ENCODE peak calls at places on chromosome 10, in four cellular contexts. I is HCT116, Z is tibial nerve, B is astrocyte of the spinal cord. Q is an unnamed sample.
A peak's percentile ranks its signal among the peaks of the same experiment; 100 is the strongest.

GRCh38 chr10:24518411-24518810 is 205.3 kb downstream of the ARHGAP21 start:
- DNase-seq in Z (no peak), B (no peak), I (no peak), Q (no peak)

GRCh38 chr10:58756126-58756525 is 243.5 kb downstream of the BICC1 start:
- DNase-seq in I (no peak), B (peak; percentile 66), Z (no peak), Q (no peak)

GRCh38 chr10:129102906-129103693 is 363.9 kb upstream of the MGMT start:
- DNase-seq in B (no peak), I (no peak), Z (no peak), Q (no peak)

GRCh38 chr10:85864866-85865526 is 501.6 kb downstream of the GRID1 start:
- DNase-seq in I (no peak), Z (no peak), B (no peak), Q (no peak)

GRCh38 chr10:86673827-86674581 is 5.7 kb downstream of the LDB3 start:
- DNase-seq in B (no peak), Z (no peak), I (no peak), Q (peak; percentile 97)

GRCh38 chr10:17073720-17074547 is 55.7 kb downstream of the CUBN start:
- DNase-seq in Z (no peak), I (no peak), B (no peak), Q (no peak)

GRCh38 chr10:6348091-6348862 is 145.5 kb downstream of the PFKFB3 start:
- DNase-seq in I (no peak), Z (no peak), B (peak; percentile 33), Q (no peak)

GRCh38 chr10:84196083-84196482 is 1.7 kb downstream of the CDHR1 start:
- DNase-seq in B (no peak), I (no peak), Z (no peak), Q (no peak)

GRCh38 chr10:120861200-120861599 is 10.0 kb downstream of the WDR11 start:
- DNase-seq in Z (no peak), B (no peak), I (no peak), Q (no peak)

GRCh38 chr10:35722636-35723420 is 80.7 kb upstream of the FZD8 start:
- DNase-seq in I (no peak), B (no peak), Z (no peak), Q (no peak)

GRCh38 chr10:88792656-88793055 is 9.9 kb upstream of the LIPM start:
- DNase-seq in B (peak; percentile 41), I (no peak), Z (no peak), Q (no peak)

GRCh38 chr10:76779163-76779820 is 858.3 kb downstream of the KCNMA1 start:
- DNase-seq in B (peak; percentile 84), I (no peak), Z (no peak), Q (no peak)

GRCh38 chr10:132206377-132206745 is 19.6 kb downstream of the DPYSL4 start:
- DNase-seq in I (no peak), Z (no peak), B (no peak), Q (no peak)

GRCh38 chr10:94858022-94858421 is 80.4 kb upstream of the CYP2C9 start:
- DNase-seq in Z (no peak), I (no peak), B (no peak), Q (no peak)

GRCh38 chr10:101130984-101131961 is at the start of gene TLX1:
- DNase-seq in Z (no peak), I (no peak), B (no peak), Q (peak; percentile 47)

GRCh38 chr10:80952436-80952835 is 414.7 kb downstream of the SH2D4B start:
- DNase-seq in Z (no peak), B (no peak), I (no peak), Q (no peak)

GRCh38 chr10:104013489-104013888 is 46.5 kb downstream of the SLK start:
- DNase-seq in I (no peak), Z (no peak), B (no peak), Q (no peak)

GRCh38 chr10:91813251-91813650 is 15.0 kb downstream of the TNKS2 start:
- DNase-seq in B (no peak), Z (no peak), I (no peak), Q (no peak)

GRCh38 chr10:24488631-24489030 is 235.1 kb downstream of the ARHGAP21 start:
- DNase-seq in B (no peak), Z (no peak), I (no peak), Q (no peak)

GRCh38 chr10:75974080-75974479 is 542.7 kb downstream of the LRMDA start:
- DNase-seq in Z (no peak), B (no peak), I (no peak), Q (no peak)

GRCh38 chr10:45373003-45373782 is 823 bp upstream of the ALOX5 start:
- DNase-seq in Z (no peak), B (no peak), I (no peak), Q (no peak)

GRCh38 chr10:27153855-27154198 is 357 bp downstream of the YME1L1 start:
- DNase-seq in I (no peak), B (no peak), Z (no peak), Q (no peak)

GRCh38 chr10:5546891-5547683 is 22.3 kb downstream of the CALML3 start:
- DNase-seq in B (peak; percentile 57), Z (peak; percentile 10), I (peak; percentile 63), Q (no peak)

GRCh38 chr10:97138174-97138573 is 47.6 kb downstream of the SLIT1 start:
- DNase-seq in Z (no peak), B (no peak), I (peak; percentile 31), Q (no peak)

GRCh38 chr10:103232772-103233488 is 12.8 kb upstream of the RPEL1 start:
- DNase-seq in I (peak; percentile 59), B (peak; percentile 73), Z (no peak), Q (no peak)

GRCh38 chr10:132163278-132163765 is 23.4 kb upstream of the DPYSL4 start:
- DNase-seq in Z (no peak), I (peak; percentile 79), B (no peak), Q (no peak)

GRCh38 chr10:71687077-71687476 is 32.5 kb downstream of the C10orf105 start:
- DNase-seq in I (no peak), Z (no peak), B (no peak), Q (no peak)

GRCh38 chr10:102832987-102833386 is 4.2 kb downstream of the CYP17A1 start:
- DNase-seq in I (no peak), Z (no peak), B (no peak), Q (no peak)

GRCh38 chr10:86878973-86879781 is 78.2 kb downstream of the MMRN2 start:
- DNase-seq in Z (no peak), B (no peak), I (no peak), Q (no peak)

GRCh38 chr10:72353963-72354355 is 760 bp downstream of the DNAJB12 start:
- DNase-seq in Z (no peak), B (no peak), I (no peak), Q (no peak)

GRCh38 chr10:116465541-116465940 is 37.9 kb downstream of the PNLIPRP3 start:
- DNase-seq in Z (no peak), I (no peak), B (no peak), Q (no peak)

GRCh38 chr10:47349941-47350371 is 1.8 kb downstream of the RBP3 start:
- DNase-seq in Z (no peak), I (no peak), B (no peak), Q (no peak)

GRCh38 chr10:72337039-72337629 is 17.6 kb downstream of the DNAJB12 start:
- DNase-seq in I (no peak), Z (peak; percentile 89), B (peak; percentile 80), Q (peak; percentile 31)

GRCh38 chr10:73785721-73786511 is 510 bp downstream of the ZSWIM8 start:
- DNase-seq in Z (no peak), I (no peak), B (peak; percentile 48), Q (no peak)

GRCh38 chr10:130127612-130128607 is 8.3 kb upstream of the GLRX3 start:
- DNase-seq in I (no peak), Z (no peak), B (peak; percentile 71), Q (peak; percentile 47)

GRCh38 chr10:127585519-127586023 is 36.5 kb downstream of the NPS start:
- DNase-seq in I (no peak), B (no peak), Z (no peak), Q (no peak)

GRCh38 chr10:78307576-78307975 is 273.9 kb downstream of the RPS24 start:
- DNase-seq in Z (no peak), I (no peak), B (no peak), Q (no peak)
- TF ChIP-seq CTCF in Z (no peak), I (no peak), B (no peak), Q (no peak)

GRCh38 chr10:133476641-133476990 is 22.9 kb downstream of the SCART1 start:
- DNase-seq in B (no peak), I (no peak), Z (no peak), Q (no peak)
- TF ChIP-seq CTCF in B (no peak), I (no peak), Z (no peak), Q (no peak)

GRCh38 chr10:13485623-13486022 is 43.2 kb downstream of the BEND7 start:
- DNase-seq in Z (no peak), I (no peak), B (peak; percentile 2), Q (no peak)
- TF ChIP-seq CTCF in Z (no peak), I (peak; percentile 43), B (peak; percentile 50), Q (peak; percentile 11)

GRCh38 chr10:119028900-119029612 is 458 bp upstream of the NANOS1 start:
- DNase-seq in B (peak; percentile 87), Z (peak; percentile 63), I (peak; percentile 85), Q (peak; percentile 82)

GRCh38 chr10:119026301-119027110 is 3.0 kb upstream of the NANOS1 start:
- DNase-seq in B (peak; percentile 42), Z (no peak), I (no peak), Q (no peak)

GRCh38 chr10:119029613-119030420 is at the start of gene NANOS1:
- DNase-seq in B (no peak), Z (no peak), I (no peak), Q (no peak)

GRCh38 chr10:119031496-119032059 is 2.1 kb downstream of the NANOS1 start:
- DNase-seq in Z (no peak), B (no peak), I (no peak), Q (no peak)

GRCh38 chr10:119030421-119031250 is 1.1 kb downstream of the NANOS1 start:
- DNase-seq in B (peak; percentile 49), Z (no peak), I (peak; percentile 64), Q (no peak)
- TF ChIP-seq CTCF in B (no peak), Z (no peak), I (no peak), Q (no peak)

DNA sequence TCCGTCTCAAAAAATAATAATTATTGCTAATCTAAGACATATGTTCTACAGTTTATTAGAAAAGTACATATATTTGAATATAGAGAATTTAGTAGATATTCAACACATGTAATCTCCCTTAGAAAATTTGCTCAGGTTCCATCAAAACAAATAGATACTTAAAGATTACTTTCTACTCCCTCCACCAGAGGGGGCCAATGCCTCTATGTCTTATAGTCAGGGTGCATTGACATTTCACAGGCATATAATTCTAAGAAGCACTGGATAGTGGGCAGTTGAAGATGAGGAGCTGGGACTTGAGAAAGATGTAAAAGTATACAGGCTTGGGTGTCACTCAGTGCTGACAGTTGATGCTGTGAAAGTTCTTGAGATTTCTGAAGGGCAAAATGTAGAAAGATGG is 301.6 kb upstream of the HPS1 start:
- DNase-seq in I (peak; percentile 37), B (peak; percentile 1), Z (no peak), Q (no peak)
- TF ChIP-seq CTCF in I (peak; percentile 59), B (peak; percentile 10), Z (no peak), Q (peak; percentile 48)